ENCODE peak calls at places on chromosomes 1 and 21, in eight cellular contexts. D, I, C, Y, E, F, A and N are unnamed samples.

GRCh38 chr21:25031750-25032149 is 575.5 kb downstream of the MRPL39 start:
- DNase-seq in D (no peak), I (no peak), C (no peak), Y (no peak), E (no peak), F (no peak), A (no peak), N (no peak)

GRCh38 chr1:167824163-167824794 is 89.7 kb downstream of the ADCY10 start:
- DNase-seq in D (no peak), I (no peak), C (no peak), Y (no peak), E (no peak), F (no peak), A (no peak), N (no peak)

GRCh38 chr1:116404699-116405098 is 31.7 kb downstream of the ATP1A1 start:
- DNase-seq in D (no peak), I (no peak), C (no peak), Y (no peak), E (no peak), F (no peak), A (no peak), N (no peak)

GRCh38 chr1:170765712-170766330 is 101.9 kb downstream of the PRRX1 start:
- DNase-seq in D (no peak), I (peak; percentile 64), C (peak; percentile 27), Y (no peak), E (no peak), F (peak; percentile 20), A (no peak), N (peak; percentile 53)

GRCh38 chr1:193457676-193458075 is 271.3 kb upstream of the B3GALT2 start:
- DNase-seq in D (no peak), I (peak; percentile 16), C (no peak), Y (no peak), E (no peak), F (no peak), A (no peak), N (no peak)

GRCh38 chr1:67824771-67825170 is 8.5 kb downstream of the GNG12 start:
- DNase-seq in D (no peak), I (no peak), C (no peak), Y (no peak), E (no peak), F (no peak), A (no peak), N (no peak)

GRCh38 chr1:65006806-65007205 is 40.5 kb upstream of the JAK1 start:
- DNase-seq in D (no peak), I (no peak), C (no peak), Y (no peak), E (no peak), F (no peak), A (no peak), N (no peak)

GRCh38 chr1:204837440-204838084 is 33.1 kb upstream of the NFASC start:
- DNase-seq in D (peak; percentile 40), I (peak; percentile 51), C (peak; percentile 66), Y (peak; percentile 42), E (no peak), F (peak; percentile 92), A (peak; percentile 82), N (peak; percentile 61)

GRCh38 chr1:170388489-170388888 is 143.5 kb upstream of the GORAB start:
- DNase-seq in D (no peak), I (no peak), C (no peak), Y (no peak), E (no peak), F (no peak), A (no peak), N (no peak)

GRCh38 chr1:29415156-29415830 is 179.0 kb downstream of the PTPRU start:
- DNase-seq in D (no peak), I (no peak), C (no peak), Y (no peak), E (no peak), F (peak; percentile 61), A (peak; percentile 80), N (peak; percentile 51)

GRCh38 chr1:243587823-243588560 is 262.1 kb downstream of the AKT3 start:
- DNase-seq in D (no peak), I (no peak), C (peak; percentile 12), Y (no peak), E (no peak), F (no peak), A (no peak), N (no peak)

GRCh38 chr1:64572222-64572900 is 102.4 kb downstream of the CACHD1 start:
- DNase-seq in D (no peak), I (no peak), C (no peak), Y (no peak), E (no peak), F (peak; percentile 93), A (peak; percentile 25), N (no peak)

GRCh38 chr1:40922969-40923368 is 56.5 kb upstream of the CTPS1 start:
- DNase-seq in D (no peak), I (no peak), C (no peak), Y (no peak), E (no peak), F (peak; percentile 13), A (peak; percentile 50), N (no peak)

GRCh38 chr1:85019989-85020388 is 23.1 kb upstream of the MCOLN2 start:
- DNase-seq in D (no peak), I (peak; percentile 81), C (no peak), Y (no peak), E (no peak), F (no peak), A (no peak), N (no peak)

GRCh38 chr1:29599071-29599470 is 362.7 kb downstream of the PTPRU start:
- DNase-seq in D (no peak), I (no peak), C (no peak), Y (no peak), E (no peak), F (no peak), A (no peak), N (no peak)

GRCh38 chr1:57340361-57341192 is 83.3 kb downstream of the DAB1 start:
- DNase-seq in D (no peak), I (no peak), C (no peak), Y (no peak), E (no peak), F (peak; percentile 60), A (no peak), N (no peak)

GRCh38 chr21:28793043-28793442 is 199.6 kb downstream of the LTN1 start:
- DNase-seq in D (no peak), I (peak; percentile 76), C (no peak), Y (no peak), E (no peak), F (peak; percentile 67), A (peak; percentile 13), N (peak; percentile 65)

GRCh38 chr1:218521414-218522169 is 176.5 kb downstream of the TGFB2 start:
- DNase-seq in D (peak; percentile 50), I (peak; percentile 32), C (peak; percentile 69), Y (peak; percentile 29), E (no peak), F (no peak), A (peak; percentile 38), N (peak; percentile 81)

GRCh38 chr21:42489991-42490390 is 6.0 kb downstream of the RSPH1 start:
- DNase-seq in D (no peak), I (no peak), C (no peak), Y (no peak), E (no peak), F (no peak), A (no peak), N (no peak)

GRCh38 chr1:22870201-22870871 is 102.3 kb downstream of the LACTBL1 start:
- DNase-seq in D (no peak), I (no peak), C (no peak), Y (peak; percentile 63), E (no peak), F (peak; percentile 18), A (no peak), N (no peak)

GRCh38 chr1:91814448-91814847 is 71.5 kb downstream of the TGFBR3 start:
- DNase-seq in D (no peak), I (no peak), C (no peak), Y (no peak), E (no peak), F (no peak), A (no peak), N (no peak)

GRCh38 chr1:203557390-203557789 is 63.4 kb downstream of the OPTC start:
- DNase-seq in D (no peak), I (peak; percentile 57), C (no peak), Y (peak; percentile 85), E (no peak), F (no peak), A (no peak), N (no peak)

GRCh38 chr1:203556047-203556851 is 62.3 kb downstream of the OPTC start:
- DNase-seq in D (peak; percentile 22), I (peak; percentile 87), C (no peak), Y (peak; percentile 89), E (no peak), F (peak; percentile 92), A (peak; percentile 74), N (no peak)

GRCh38 chr1:203559523-203559922 is 65.6 kb downstream of the OPTC start:
- DNase-seq in D (no peak), I (peak; percentile 39), C (no peak), Y (no peak), E (no peak), F (no peak), A (no peak), N (no peak)

GRCh38 chr1:203555484-203556046 is 61.6 kb downstream of the OPTC start:
- DNase-seq in D (no peak), I (no peak), C (no peak), Y (peak; percentile 27), E (no peak), F (no peak), A (peak; percentile 54), N (no peak)

GRCh38 chr1:203557958-203558760 is 64.2 kb downstream of the OPTC start:
- DNase-seq in D (no peak), I (peak; percentile 96), C (no peak), Y (peak; percentile 82), E (no peak), F (peak; percentile 19), A (no peak), N (no peak)
- H3K4me3 ChIP-seq in D (no peak overlapping the region), I (no peak overlapping the region), C (no peak overlapping the region), Y (no peak overlapping the region), E (no peak overlapping the region), F (no peak overlapping the region), A (no peak overlapping the region), N (no peak overlapping the region)

GRCh38 chr1:111346089-111346885 is 55.6 kb downstream of the CHIA start:
- DNase-seq in D (peak; percentile 84), I (peak; percentile 79), C (peak; percentile 86), Y (peak; percentile 86), E (peak; percentile 92), F (peak; percentile 93), A (peak; percentile 96), N (peak; percentile 94)
- H3K4me3 ChIP-seq in D (peak overlapping the region; percentile 52), I (peak overlapping the region; percentile 71), C (peak overlapping the region; percentile 54), Y (peak overlapping the region; percentile 52), E (peak overlapping the region; percentile 90), F (peak overlapping the region; percentile 48), A (peak overlapping the region; percentile 72), N (peak overlapping the region; percentile 66)

GRCh38 chr1:231357187-231357772 is 19.2 kb downstream of the SPRTN start:
- DNase-seq in D (no peak), I (no peak), C (no peak), Y (no peak), E (no peak), F (no peak), A (no peak), N (no peak)
- H3K4me3 ChIP-seq in D (no peak overlapping the region), I (no peak overlapping the region), C (no peak overlapping the region), Y (no peak overlapping the region), E (no peak overlapping the region), F (no peak overlapping the region), A (no peak overlapping the region), N (no peak overlapping the region)

DNA sequence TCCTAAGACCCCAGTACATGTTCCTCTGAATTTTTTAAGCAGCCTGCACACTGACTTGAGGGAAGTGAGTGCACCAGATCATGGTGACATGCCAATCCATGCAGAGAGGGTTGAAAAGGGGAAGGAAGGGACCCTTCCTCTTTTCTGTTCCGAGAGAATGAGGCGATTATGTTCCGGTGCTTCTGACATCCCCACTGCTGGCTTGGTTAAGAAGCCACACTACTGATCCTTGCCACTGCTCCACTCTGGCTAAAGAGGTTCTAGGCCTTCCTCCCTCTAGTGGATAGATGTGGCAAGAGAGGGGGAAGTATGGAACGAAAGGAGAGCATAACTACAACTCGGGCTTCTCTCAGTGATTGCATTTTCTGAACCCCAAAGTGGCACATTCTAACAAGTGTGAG is 1.8 kb upstream of the CYB5R1 start:
- DNase-seq in D (peak; percentile 58), I (peak; percentile 49), C (peak; percentile 85), Y (peak; percentile 66), E (peak; percentile 43), F (peak; percentile 69), A (peak; percentile 79), N (peak; percentile 92)
- H3K4me3 ChIP-seq in D (no peak overlapping the region), I (no peak overlapping the region), C (no peak overlapping the region), Y (no peak overlapping the region), E (no peak overlapping the region), F (no peak overlapping the region), A (no peak overlapping the region), N (peak overlapping the region; percentile 68)